ENCODE peak calls at places on chromosomes 5 and 9, in four cellular contexts. One of them, this sample, is unnamed. For H3K36me3, the result is how much of the 10 kb centered on the place peaks cover.

GRCh38 chr9:84304166-84304565 is 36.4 kb downstream of the SLC28A3 start:
- DNase-seq in breast epithelium: no peak
- DNase-seq in mucosa of descending colon: no peak
- DNase-seq in A673: no peak
- DNase-seq in this sample: no peak

GRCh38 chr9:130201399-130201873 is 29.2 kb downstream of the NCS1 start:
- DNase-seq in A673: no peak
- DNase-seq in breast epithelium: no peak
- DNase-seq in mucosa of descending colon: no peak
- DNase-seq in this sample: no peak

GRCh38 chr9:92617951-92618510 is 51.9 kb downstream of the IPPK start:
- DNase-seq in A673: no peak
- DNase-seq in mucosa of descending colon: no peak
- DNase-seq in breast epithelium: no peak
- DNase-seq in this sample: no peak

GRCh38 chr5:4419276-4419675 is 720.9 kb upstream of the ADAMTS16 start:
- DNase-seq in A673: no peak
- DNase-seq in breast epithelium: no peak
- DNase-seq in mucosa of descending colon: no peak
- DNase-seq in this sample: no peak

GRCh38 chr9:125541840-125542243 is 165.2 kb downstream of the MAPKAP1 start:
- DNase-seq in breast epithelium: no peak
- DNase-seq in A673: peak
- DNase-seq in mucosa of descending colon: no peak
- DNase-seq in this sample: peak

GRCh38 chr5:140764177-140765020 is 21.5 kb upstream of the PCDHA1 start:
- DNase-seq in A673: no peak
- DNase-seq in mucosa of descending colon: no peak
- DNase-seq in breast epithelium: no peak
- DNase-seq in this sample: no peak

GRCh38 chr9:27280858-27281257 is 16.1 kb downstream of the EQTN start:
- DNase-seq in mucosa of descending colon: no peak
- DNase-seq in breast epithelium: no peak
- DNase-seq in A673: no peak
- DNase-seq in this sample: no peak

GRCh38 chr5:175797521-175798038 is 73.8 kb upstream of the CPLX2 start:
- DNase-seq in mucosa of descending colon: no peak
- DNase-seq in A673: no peak
- DNase-seq in breast epithelium: no peak
- DNase-seq in this sample: no peak

GRCh38 chr5:177429248-177430045 is 3.0 kb downstream of the GRK6 start:
- DNase-seq in A673: no peak
- DNase-seq in mucosa of descending colon: peak
- DNase-seq in breast epithelium: no peak
- DNase-seq in this sample: peak

GRCh38 chr5:140575309-140575708 is 10.7 kb downstream of the SLC35A4 start:
- DNase-seq in mucosa of descending colon: peak
- DNase-seq in A673: no peak
- DNase-seq in breast epithelium: no peak
- DNase-seq in this sample: peak

GRCh38 chr5:90161399-90161798 is 248.2 kb downstream of the CETN3 start:
- DNase-seq in breast epithelium: no peak
- DNase-seq in mucosa of descending colon: peak
- DNase-seq in A673: peak
- DNase-seq in this sample: peak

GRCh38 chr9:137502008-137502913 is 43.1 kb upstream of the NSMF start:
- DNase-seq in A673: peak
- DNase-seq in breast epithelium: no peak
- DNase-seq in mucosa of descending colon: no peak
- DNase-seq in this sample: no peak

GRCh38 chr9:37036237-37037136 is 2.4 kb upstream of the PAX5 start:
- DNase-seq in A673: peak
- DNase-seq in breast epithelium: no peak
- DNase-seq in mucosa of descending colon: peak
- DNase-seq in this sample: peak

GRCh38 chr5:141492168-141492885 is 3.4 kb downstream of the PCDHGC5 start:
- DNase-seq in A673: no peak
- DNase-seq in breast epithelium: no peak
- DNase-seq in mucosa of descending colon: no peak
- DNase-seq in this sample: no peak

GRCh38 chr9:114240647-114241558 is 82.0 kb upstream of the ORM1 start:
- DNase-seq in breast epithelium: no peak
- DNase-seq in A673: peak
- DNase-seq in mucosa of descending colon: no peak
- DNase-seq in this sample: no peak

GRCh38 chr9:89813482-89813881 is 208.7 kb downstream of the GADD45G start:
- DNase-seq in breast epithelium: no peak
- DNase-seq in A673: no peak
- DNase-seq in mucosa of descending colon: no peak
- DNase-seq in this sample: no peak

GRCh38 chr9:16213781-16214515 is 656.5 kb downstream of the BNC2 start:
- DNase-seq in mucosa of descending colon: peak
- DNase-seq in breast epithelium: no peak
- DNase-seq in A673: no peak
- DNase-seq in this sample: peak

GRCh38 chr9:137421838-137422667 is 909 bp downstream of the EXD3 start:
- DNase-seq in breast epithelium: no peak
- DNase-seq in A673: no peak
- DNase-seq in mucosa of descending colon: no peak
- DNase-seq in this sample: no peak

GRCh38 chr5:169979871-169980270 is 424 bp downstream of the INSYN2B start:
- DNase-seq in breast epithelium: no peak
- DNase-seq in mucosa of descending colon: no peak
- DNase-seq in A673: no peak
- DNase-seq in this sample: no peak

GRCh38 chr5:96734871-96735325 is 72.7 kb downstream of the CAST start:
- DNase-seq in breast epithelium: no peak
- DNase-seq in mucosa of descending colon: no peak
- DNase-seq in A673: no peak
- DNase-seq in this sample: no peak

GRCh38 chr5:96736937-96737336 is 70.8 kb downstream of the ERAP1 start:
- DNase-seq in A673: no peak
- DNase-seq in mucosa of descending colon: no peak
- DNase-seq in breast epithelium: no peak
- DNase-seq in this sample: no peak

GRCh38 chr5:96729156-96729555 is 67.0 kb downstream of the CAST start:
- DNase-seq in A673: no peak
- DNase-seq in breast epithelium: no peak
- DNase-seq in mucosa of descending colon: no peak
- DNase-seq in this sample: no peak

GRCh38 chr5:96733771-96734498 is 71.8 kb downstream of the CAST start:
- DNase-seq in A673: no peak
- DNase-seq in breast epithelium: no peak
- DNase-seq in mucosa of descending colon: no peak
- DNase-seq in this sample: no peak
- H3K36me3 ChIP-seq in A673: under half
- H3K36me3 ChIP-seq in breast epithelium: under half
- H3K36me3 ChIP-seq in mucosa of descending colon: under half
- H3K36me3 ChIP-seq in this sample: under half

GRCh38 chr5:150729859-150730258 is 29.0 kb downstream of the DCTN4 start:
- DNase-seq in A673: no peak
- DNase-seq in breast epithelium: no peak
- DNase-seq in mucosa of descending colon: no peak
- DNase-seq in this sample: no peak
- H3K36me3 ChIP-seq in A673: half or more
- H3K36me3 ChIP-seq in breast epithelium: under half
- H3K36me3 ChIP-seq in mucosa of descending colon: under half
- H3K36me3 ChIP-seq in this sample: under half

GRCh38 chr5:96741911-96742310 is 65.8 kb downstream of the ERAP1 start:
- DNase-seq in breast epithelium: no peak
- DNase-seq in mucosa of descending colon: no peak
- DNase-seq in A673: no peak
- DNase-seq in this sample: no peak

GRCh38 chr5:96743065-96743768 is 64.5 kb downstream of the ERAP1 start:
- DNase-seq in A673: peak
- DNase-seq in breast epithelium: no peak
- DNase-seq in mucosa of descending colon: no peak
- DNase-seq in this sample: peak

GRCh38 chr5:96743805-96744559 is 63.8 kb downstream of the ERAP1 start:
- DNase-seq in A673: no peak
- DNase-seq in mucosa of descending colon: no peak
- DNase-seq in breast epithelium: no peak
- DNase-seq in this sample: no peak

GRCh38 chr5:96742519-96742918 is 65.2 kb downstream of the ERAP1 start:
- DNase-seq in breast epithelium: no peak
- DNase-seq in A673: no peak
- DNase-seq in mucosa of descending colon: no peak
- DNase-seq in this sample: no peak

GRCh38 chr5:96741075-96741474 is 66.7 kb downstream of the ERAP1 start:
- DNase-seq in breast epithelium: no peak
- DNase-seq in mucosa of descending colon: no peak
- DNase-seq in A673: no peak
- DNase-seq in this sample: no peak
- H3K36me3 ChIP-seq in breast epithelium: under half
- H3K36me3 ChIP-seq in mucosa of descending colon: under half
- H3K36me3 ChIP-seq in A673: under half
- H3K36me3 ChIP-seq in this sample: half or more

DNA sequence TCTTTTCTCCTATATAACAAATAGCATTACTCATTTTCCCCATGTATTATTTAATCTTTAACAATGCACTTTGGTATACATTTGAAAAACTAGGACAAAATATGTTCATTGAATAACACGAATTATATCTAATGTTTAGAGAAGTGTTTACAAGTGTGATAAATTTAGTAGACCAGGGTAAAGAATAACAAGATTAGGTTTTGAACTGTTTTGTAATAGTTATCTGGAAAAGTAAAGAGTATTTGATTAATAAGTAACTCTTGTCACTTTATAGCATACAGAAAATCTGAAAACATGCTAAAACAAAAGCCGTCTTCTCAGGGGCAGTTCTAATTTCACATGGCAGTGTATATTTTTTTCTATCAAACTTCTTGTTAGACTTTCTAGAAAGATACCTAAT is 58.5 kb downstream of the PPIC start:
- DNase-seq in mucosa of descending colon: no peak
- DNase-seq in breast epithelium: no peak
- DNase-seq in A673: no peak
- DNase-seq in this sample: no peak
- H3K36me3 ChIP-seq in mucosa of descending colon: under half
- H3K36me3 ChIP-seq in breast epithelium: under half
- H3K36me3 ChIP-seq in A673: under half
- H3K36me3 ChIP-seq in this sample: under half

DNA sequence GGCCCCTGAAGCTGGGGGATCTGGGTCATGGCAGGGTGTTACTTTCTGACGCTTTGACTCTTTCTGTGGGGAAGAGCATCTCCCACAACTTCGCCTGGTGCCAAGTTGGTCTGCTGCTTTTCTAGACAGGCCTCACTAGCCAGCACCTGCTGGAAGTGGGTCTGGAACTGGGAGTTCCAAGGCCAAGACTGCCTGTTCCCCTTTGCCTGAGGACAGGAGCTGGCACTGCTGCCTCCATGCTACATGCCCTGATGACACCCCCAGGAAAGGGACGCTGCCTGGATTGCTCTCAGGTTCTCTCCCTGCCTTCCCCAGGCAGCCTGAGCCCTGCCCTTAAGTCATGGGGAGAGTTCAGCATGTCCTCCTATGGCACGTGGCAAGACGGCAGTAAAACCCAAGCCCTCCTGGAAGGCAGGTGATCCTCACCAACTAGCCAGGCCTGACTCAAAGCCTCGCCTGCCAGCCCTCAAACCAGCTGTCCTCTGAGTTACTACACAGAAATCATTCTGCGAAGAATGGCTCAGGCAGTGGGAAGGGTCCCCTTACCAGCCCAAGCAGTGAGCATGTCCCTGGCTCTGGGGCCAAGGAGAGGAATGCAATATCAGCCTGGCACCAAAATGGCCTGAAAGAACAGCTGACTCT is 35.8 kb downstream of the SEC61B start:
- DNase-seq in mucosa of descending colon: no peak
- DNase-seq in breast epithelium: no peak
- DNase-seq in A673: no peak
- DNase-seq in this sample: no peak
- H3K36me3 ChIP-seq in mucosa of descending colon: under half
- H3K36me3 ChIP-seq in breast epithelium: under half
- H3K36me3 ChIP-seq in A673: under half
- H3K36me3 ChIP-seq in this sample: under half

DNA sequence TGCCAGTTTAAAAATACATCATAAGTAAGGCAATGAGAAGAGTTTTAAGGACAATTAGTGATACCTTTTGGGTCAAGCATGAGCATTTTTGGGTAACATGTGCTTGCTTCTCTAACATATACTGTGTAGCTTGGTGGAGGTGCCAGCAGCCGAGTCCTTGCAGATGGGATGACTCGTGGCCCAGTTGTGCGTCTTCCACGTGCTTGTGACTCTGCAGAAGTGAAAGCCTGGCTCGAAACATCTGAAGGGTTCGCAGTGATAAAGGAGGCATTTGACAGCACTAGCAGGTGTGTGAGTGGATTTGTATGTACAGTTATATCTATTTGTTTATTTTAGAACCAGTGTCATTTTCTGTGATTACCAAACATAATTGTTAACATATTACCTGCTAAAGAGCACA is 18.2 kb downstream of the HMGCR start:
- DNase-seq in mucosa of descending colon: no peak
- DNase-seq in A673: no peak
- DNase-seq in breast epithelium: no peak
- DNase-seq in this sample: no peak
- H3K36me3 ChIP-seq in mucosa of descending colon: under half
- H3K36me3 ChIP-seq in A673: half or more
- H3K36me3 ChIP-seq in breast epithelium: under half
- H3K36me3 ChIP-seq in this sample: under half

DNA sequence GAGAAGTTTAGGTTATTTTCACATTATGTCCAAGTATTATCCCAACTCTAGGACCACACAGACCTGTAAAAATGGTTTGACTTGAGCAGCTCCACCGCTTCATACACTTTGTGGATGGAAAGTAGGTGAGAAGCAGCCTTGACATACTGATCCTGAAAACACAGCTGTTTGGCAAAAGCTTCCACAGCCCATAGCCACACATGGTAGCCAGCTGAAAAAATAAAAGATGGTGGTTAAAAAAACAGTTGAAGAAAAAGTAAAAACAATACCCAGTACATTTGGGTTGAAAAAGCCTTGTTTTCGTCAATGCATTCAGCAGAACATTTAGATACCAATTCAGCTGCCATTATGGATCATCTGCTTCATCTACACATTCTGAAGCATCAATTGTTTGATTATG is 36.7 kb downstream of the GEMIN5 start:
- DNase-seq in A673: no peak
- DNase-seq in mucosa of descending colon: no peak
- DNase-seq in breast epithelium: no peak
- DNase-seq in this sample: no peak
- H3K36me3 ChIP-seq in A673: half or more
- H3K36me3 ChIP-seq in mucosa of descending colon: under half
- H3K36me3 ChIP-seq in breast epithelium: under half
- H3K36me3 ChIP-seq in this sample: half or more

GRCh38 chr9:33255006-33255405 is 9.5 kb downstream of the BAG1 start:
- DNase-seq in mucosa of descending colon: no peak
- DNase-seq in breast epithelium: no peak
- DNase-seq in A673: no peak
- DNase-seq in this sample: no peak
- H3K36me3 ChIP-seq in mucosa of descending colon: under half
- H3K36me3 ChIP-seq in breast epithelium: under half
- H3K36me3 ChIP-seq in A673: half or more
- H3K36me3 ChIP-seq in this sample: under half

This sample was measured in heart right ventricle.